ENCODE peak calls at places on chromosomes 6 and 20, in six cellular contexts. Y, H, K, S, L and T are unnamed samples.

GRCh38 chr20:53260591-53260990 is 288.4 kb downstream of the TSHZ2 start:
- DNase-seq in L (no peak), S (no peak), K (no peak), Y (no peak), H (no peak), T (no peak)

GRCh38 chr20:57996936-57997629 is 231.4 kb downstream of the ANKRD60 start:
- DNase-seq in Y (no peak), L (peak; percentile 53), H (no peak), S (no peak), K (no peak), T (peak; percentile 18)

GRCh38 chr20:32457476-32457986 is 99.4 kb downstream of the ASXL1 start:
- DNase-seq in S (no peak), K (no peak), L (no peak), Y (peak; percentile 96), H (no peak), T (peak; percentile 95)

GRCh38 chr6:160163425-160163824 is 41.8 kb downstream of the SLC22A1 start:
- DNase-seq in S (no peak), Y (no peak), L (no peak), H (no peak), K (no peak), T (no peak)

GRCh38 chr6:168528457-168529095 is 87.6 kb downstream of the SMOC2 start:
- DNase-seq in Y (no peak), H (no peak), S (no peak), L (no peak), K (no peak), T (peak; percentile 32)

GRCh38 chr6:34227656-34228421 is 8.8 kb upstream of the HMGA1 start:
- DNase-seq in S (no peak), H (no peak), K (no peak), L (no peak), Y (peak; percentile 51), T (no peak)

GRCh38 chr20:63682384-63683139 is 13.9 kb upstream of the TNFRSF6B start:
- DNase-seq in K (no peak), S (no peak), L (peak; percentile 92), Y (no peak), H (peak; percentile 93), T (peak; percentile 97)

GRCh38 chr6:55069132-55069781 is 105.1 kb upstream of the HCRTR2 start:
- DNase-seq in Y (peak; percentile 30), S (no peak), K (no peak), H (peak; percentile 9), L (no peak), T (peak; percentile 66)

GRCh38 chr20:7113577-7114466 is 346.3 kb downstream of the BMP2 start:
- DNase-seq in L (no peak), S (no peak), H (no peak), K (no peak), Y (peak; percentile 71), T (peak; percentile 74)

GRCh38 chr6:49772296-49772695 is 14.8 kb downstream of the PGK2 start:
- DNase-seq in Y (no peak), H (no peak), K (no peak), S (no peak), L (no peak), T (no peak)

GRCh38 chr20:35286077-35286898 is 1.7 kb upstream of the EIF6 start:
- DNase-seq in L (no peak), H (no peak), Y (no peak), K (no peak), S (no peak), T (no peak)

GRCh38 chr6:168684906-168685305 is 243.9 kb downstream of the SMOC2 start:
- DNase-seq in S (no peak), H (no peak), K (no peak), Y (no peak), L (no peak), T (no peak)

GRCh38 chr6:88119769-88120168 is 46.4 kb downstream of the CNR1 start:
- DNase-seq in Y (no peak), S (no peak), L (no peak), H (no peak), K (no peak), T (peak; percentile 2)

GRCh38 chr20:62782149-62782892 is 14.0 kb upstream of the MRGBP start:
- DNase-seq in S (no peak), K (no peak), L (no peak), Y (peak; percentile 72), H (no peak), T (no peak)

GRCh38 chr6:148535976-148536375 is 193.3 kb downstream of the SASH1 start:
- DNase-seq in K (no peak), S (no peak), H (peak; percentile 77), Y (no peak), L (peak; percentile 92), T (no peak)